ENCODE peak calls at places on chromosomes 11 and 22, in six cellular contexts. F is A549, K is endothelial cell of umbilical vein, G is GM12878, P is K562, N is HepG2. C is an unnamed sample.

GRCh38 chr11:472272-472671 is 22.2 kb downstream of the PTDSS2 start:
- DNase-seq in F (no peak), K (no peak), G (no peak), P (no peak), N (no peak), C (no peak)

GRCh38 chr11:46615756-46616155 is 1.3 kb downstream of the HARBI1 start:
- DNase-seq in F (no peak), K (no peak), G (no peak), P (no peak), N (no peak), C (no peak)

GRCh38 chr11:63007920-63008319 is 7.7 kb downstream of the SLC22A8 start:
- DNase-seq in F (no peak), K (no peak), G (no peak), P (no peak), N (no peak), C (no peak)

GRCh38 chr22:46602025-46602424 is 18.2 kb upstream of the GRAMD4 start:
- DNase-seq in F (no peak), K (no peak), G (no peak), P (no peak), N (no peak), C (peak)

GRCh38 chr11:9972917-9973504 is 309.1 kb downstream of the SWAP70 start:
- DNase-seq in F (peak), K (peak), G (no peak), P (peak), N (peak), C (peak)

GRCh38 chr11:127825185-127825584 is 762.2 kb downstream of the ETS1 start:
- DNase-seq in F (no peak), K (no peak), G (no peak), P (no peak), N (no peak), C (no peak)

GRCh38 chr11:75244052-75244814 is 3.7 kb downstream of the TPBGL start:
- DNase-seq in F (no peak), K (no peak), G (no peak), P (no peak), N (no peak), C (no peak)

GRCh38 chr11:10352911-10353550 is 48.2 kb downstream of the ADM start:
- DNase-seq in F (no peak), K (no peak), G (no peak), P (no peak), N (no peak), C (no peak)

GRCh38 chr11:95723353-95723942 is 66.1 kb downstream of the FAM76B start:
- DNase-seq in F (no peak), K (no peak), G (no peak), P (no peak), N (no peak), C (no peak)

GRCh38 chr11:32259641-32260081 is 168.8 kb downstream of the RCN1 start:
- DNase-seq in F (no peak), K (no peak), G (peak), P (no peak), N (no peak), C (peak)

GRCh38 chr22:24144471-24145115 is 36.7 kb upstream of the SUSD2 start:
- DNase-seq in F (no peak), K (no peak), G (no peak), P (no peak), N (no peak), C (peak)

GRCh38 chr11:829116-829945 is 1.6 kb downstream of the CRACR2B start:
- DNase-seq in F (no peak), K (peak), G (no peak), P (no peak), N (no peak), C (no peak)

GRCh38 chr11:9150501-9150900 is 59.1 kb upstream of the SCUBE2 start:
- DNase-seq in F (no peak), K (peak), G (no peak), P (no peak), N (no peak), C (no peak)

GRCh38 chr11:121722431-121723256 is 269.9 kb upstream of the SORL1-AS1 start:
- DNase-seq in F (no peak), K (peak), G (no peak), P (no peak), N (peak), C (no peak)

GRCh38 chr11:121727942-121728341 is 275.2 kb upstream of the SORL1-AS1 start:
- DNase-seq in F (no peak), K (no peak), G (no peak), P (no peak), N (no peak), C (no peak)

GRCh38 chr11:121721961-121722360 is 269.2 kb upstream of the SORL1-AS1 start:
- DNase-seq in F (no peak), K (no peak), G (no peak), P (no peak), N (no peak), C (no peak)

GRCh38 chr11:121721448-121721847 is 268.7 kb upstream of the SORL1-AS1 start:
- DNase-seq in F (no peak), K (no peak), G (no peak), P (no peak), N (no peak), C (no peak)

GRCh38 chr11:121723261-121723741 is 270.5 kb upstream of the SORL1-AS1 start:
- DNase-seq in F (no peak), K (peak), G (no peak), P (no peak), N (no peak), C (no peak)
- H3K4me3 ChIP-seq in F (no peak), K (no peak), G (no peak), P (no peak), N (no peak), C (no peak)

GRCh38 chr11:133403900-133404299 is 128.4 kb downstream of the OPCML start:
- DNase-seq in F (no peak), K (no peak), G (no peak), P (peak), N (no peak), C (peak)
- TF ChIP-seq MYC in F (no peak), K (no peak), G (no peak), P (no peak), N (no peak), C (no peak)

DNA sequence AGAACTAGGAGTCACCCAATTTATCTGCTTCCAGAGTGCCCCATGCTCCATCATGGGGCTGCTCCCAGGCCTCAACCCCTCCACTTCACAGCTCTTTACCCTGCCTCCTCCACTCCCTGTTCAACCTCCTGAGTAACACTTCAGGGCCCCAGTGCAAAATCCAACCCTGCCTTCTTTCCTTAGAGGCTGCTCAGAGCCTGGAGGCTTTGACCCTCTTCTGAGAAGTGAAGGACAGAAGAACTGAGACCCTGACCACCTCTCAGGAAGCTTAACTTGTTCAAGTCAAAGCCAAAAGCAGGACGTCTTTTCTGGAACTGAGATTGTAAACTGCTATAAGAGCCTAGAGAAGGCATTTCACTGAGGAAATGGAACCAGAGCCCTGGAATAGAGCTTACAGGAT is 15.5 kb downstream of the EIF3F start:
- DNase-seq in F (no peak), K (no peak), G (no peak), P (no peak), N (no peak), C (no peak)
- TF ChIP-seq MAX in F (no peak), K (no peak), G (no peak), P (no peak), N (no peak), C (no peak)

GRCh38 chr11:73652046-73652730 is 5.8 kb downstream of the PLEKHB1 start:
- DNase-seq in F (no peak), K (peak), G (no peak), P (no peak), N (peak), C (no peak)
- H3K4me3 ChIP-seq in F (no peak), K (no peak), G (no peak), P (no peak), N (no peak), C (no peak)

DNA sequence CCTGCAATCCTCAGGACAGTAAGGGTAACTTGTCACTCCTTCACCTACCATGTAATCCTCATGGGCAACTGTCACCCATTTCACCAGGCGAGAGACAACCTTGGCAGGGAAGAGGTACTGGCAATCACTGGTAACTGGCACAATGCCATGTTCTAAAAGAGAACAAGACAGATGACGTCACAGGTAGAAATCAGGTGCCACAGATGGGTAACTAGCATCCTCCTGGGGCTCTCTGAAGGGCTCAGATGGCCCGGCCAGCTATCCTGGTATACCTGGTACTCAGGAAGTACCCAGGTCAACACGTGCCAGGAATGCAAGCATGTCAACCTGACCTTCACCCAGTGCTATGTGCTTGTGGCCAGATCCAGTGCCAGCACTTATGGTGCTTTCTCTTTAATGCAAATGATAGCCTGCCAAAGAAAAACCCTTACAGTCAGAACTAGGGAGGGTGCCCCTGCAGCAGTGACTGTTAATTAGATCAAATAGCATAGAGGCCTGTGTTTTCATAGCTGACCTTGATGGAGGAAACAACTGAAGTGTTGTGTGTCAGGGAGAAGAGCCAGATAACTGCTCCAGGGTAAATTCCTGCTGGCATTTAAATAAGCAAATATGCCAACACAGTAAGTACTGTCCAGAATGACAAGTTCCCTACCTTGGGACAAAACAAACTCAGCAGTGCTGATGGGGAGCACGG is 36.2 kb downstream of the THOC5 start:
- DNase-seq in F (no peak), K (no peak), G (no peak), P (no peak), N (no peak), C (no peak)
- TF ChIP-seq MYC in F (no peak), K (no peak), G (no peak), P (no peak), N (no peak), C (no peak)

C was measured in NB4.